ENCODE peak calls at places on chromosomes 1 and 21, in eight cellular contexts. Q is ACHN, T is GM12892, S is colonic mucosa, U is upper lobe of right lung, K is stromal cell of bone marrow, L is myocyte, E is A549. C is an unnamed sample.

GRCh38 chr1:167056529-167057296 is 33.5 kb downstream of the GPA33 start:
- DNase-seq in Q (no peak), T (no peak), S (no peak), U (no peak), K (no peak), L (no peak), E (no peak), C (no peak)

GRCh38 chr1:148318123-148318899 is 164.8 kb downstream of the PPIAL4G start:
- DNase-seq in Q (no peak), T (no peak), S (no peak), U (peak; percentile 72), K (no peak), L (no peak), E (no peak), C (no peak)

GRCh38 chr1:60895167-60896124 is 186.9 kb upstream of the NFIA start:
- DNase-seq in Q (no peak), T (no peak), S (no peak), U (no peak), K (no peak), L (peak; percentile 33), E (no peak), C (no peak)

GRCh38 chr1:30038134-30039025 is 685.0 kb downstream of the MATN1 start:
- DNase-seq in Q (no peak), T (no peak), S (peak; percentile 16), U (peak; percentile 27), K (no peak), L (no peak), E (no peak), C (no peak)

GRCh38 chr1:154520333-154520732 is 18.1 kb upstream of the SHE start:
- DNase-seq in Q (no peak), T (no peak), S (no peak), U (peak; percentile 18), K (peak; percentile 18), L (peak; percentile 52), E (no peak), C (no peak)

GRCh38 chr21:14382486-14382834 is 486 bp downstream of the HSPA13 start:
- DNase-seq in Q (no peak), T (no peak), S (peak; percentile 43), U (no peak), K (no peak), L (no peak), E (no peak), C (no peak)

GRCh38 chr1:71296551-71296950 is 215.7 kb upstream of the ZRANB2 start:
- DNase-seq in Q (no peak), T (no peak), S (no peak), U (no peak), K (no peak), L (peak; percentile 71), E (no peak), C (no peak)

GRCh38 chr1:95057361-95057760 is 15.4 kb downstream of the ALG14 start:
- DNase-seq in Q (no peak), T (no peak), S (no peak), U (no peak), K (no peak), L (no peak), E (no peak), C (no peak)

GRCh38 chr1:232435746-232436145 is 194.2 kb downstream of the SIPA1L2 start:
- DNase-seq in Q (no peak), T (no peak), S (no peak), U (no peak), K (no peak), L (no peak), E (no peak), C (no peak)

GRCh38 chr1:226425431-226426031 is 17.6 kb upstream of the PARP1 start:
- DNase-seq in Q (no peak), T (no peak), S (no peak), U (no peak), K (no peak), L (no peak), E (no peak), C (no peak)

GRCh38 chr1:31587720-31588423 is 11.6 kb downstream of the TINAGL1 start:
- DNase-seq in Q (peak; percentile 72), T (peak; percentile 68), S (peak; percentile 87), U (peak; percentile 85), K (no peak), L (peak; percentile 64), E (peak; percentile 72), C (no peak)

GRCh38 chr1:100494393-100495084 is 43.4 kb upstream of the GPR88 start:
- DNase-seq in Q (no peak), T (no peak), S (no peak), U (no peak), K (no peak), L (no peak), E (no peak), C (no peak)

GRCh38 chr1:4796161-4796998 is 142.0 kb downstream of the AJAP1 start:
- DNase-seq in Q (no peak), T (no peak), S (no peak), U (peak; percentile 20), K (no peak), L (no peak), E (no peak), C (no peak)

GRCh38 chr1:19325958-19326747 is 14.0 kb downstream of the SLC66A1 start:
- DNase-seq in Q (no peak), T (no peak), S (no peak), U (no peak), K (no peak), L (no peak), E (no peak), C (no peak)

GRCh38 chr1:107669996-107670395 is 295.0 kb downstream of the VAV3 start:
- DNase-seq in Q (peak; percentile 88), T (no peak), S (peak; percentile 85), U (no peak), K (peak; percentile 47), L (peak; percentile 40), E (no peak), C (no peak)